ENCODE peak calls at places on chromosomes 4 and X, in six cellular contexts. R is pancreas, E is lower lobe of right lung, G is PC-9, Z is GM23338, S is IMR-90. O is an unnamed sample.

GRCh38 chrX:24646745-24647182 is 383 bp downstream of the PCYT1B start:
- DNase-seq in R (no peak), E (no peak), G (no peak), Z (peak; percentile 70), S (no peak), O (no peak)

GRCh38 chrX:26100421-26100920 is 37.7 kb upstream of the MAGEB18 start:
- DNase-seq in R (no peak), E (no peak), G (no peak), Z (no peak), S (no peak), O (no peak)

GRCh38 chrX:118536687-118537461 is 41.3 kb downstream of the DOCK11 start:
- DNase-seq in R (no peak), E (no peak), G (peak; percentile 8), Z (peak; percentile 65), S (peak; percentile 33), O (peak; percentile 13)

GRCh38 chrX:109350621-109351020 is 131.3 kb downstream of the GUCY2F start:
- DNase-seq in R (no peak), E (no peak), G (no peak), Z (no peak), S (no peak), O (no peak)

GRCh38 chrX:41858161-41858775 is 65.1 kb downstream of the CASK start:
- DNase-seq in R (no peak), E (no peak), G (no peak), Z (peak; percentile 62), S (no peak), O (no peak)

GRCh38 chrX:72663737-72664136 is 50.4 kb downstream of the PHKA1 start:
- DNase-seq in R (no peak), E (no peak), G (no peak), Z (no peak), S (no peak), O (no peak)

GRCh38 chrX:71911023-71911730 is 532 bp downstream of the NHSL2 start:
- DNase-seq in R (peak; percentile 75), E (no peak), G (no peak), Z (peak; percentile 66), S (no peak), O (peak; percentile 18)

GRCh38 chr4:78320353-78320935 is 231.1 kb upstream of the ANXA3 start:
- DNase-seq in R (no peak), E (no peak), G (no peak), Z (no peak), S (no peak), O (no peak)

GRCh38 chrX:148080593-148080992 is 99.5 kb downstream of the FMR1NB start:
- DNase-seq in R (no peak), E (no peak), G (no peak), Z (no peak), S (no peak), O (no peak)

GRCh38 chrX:16743604-16744325 is 24.4 kb downstream of the SYAP1 start:
- DNase-seq in R (no peak), E (no peak), G (peak; percentile 3), Z (no peak), S (peak; percentile 92), O (no peak)

GRCh38 chr4:122783301-122784215 is 43.1 kb upstream of the FGF2 start:
- DNase-seq in R (no peak), E (peak; percentile 55), G (peak; percentile 85), Z (peak; percentile 99), S (peak; percentile 87), O (no peak)

GRCh38 chrX:72107320-72107719 is 24.4 kb downstream of the RTL5 start:
- DNase-seq in R (no peak), E (no peak), G (no peak), Z (peak; percentile 32), S (peak; percentile 41), O (no peak)

GRCh38 chr4:150119492-150119891 is 41.2 kb downstream of the DCLK2 start:
- DNase-seq in R (no peak), E (no peak), G (no peak), Z (peak; percentile 13), S (peak; percentile 57), O (no peak)

GRCh38 chr4:44257461-44257860 is 191.1 kb downstream of the KCTD8 start:
- DNase-seq in R (no peak), E (no peak), G (no peak), Z (peak; percentile 24), S (no peak), O (no peak)

GRCh38 chrX:110201799-110202198 is 116.1 kb downstream of the AMMECR1 start:
- DNase-seq in R (no peak), E (no peak), G (no peak), Z (no peak), S (no peak), O (no peak)

GRCh38 chr4:142778908-142779307 is 67.2 kb downstream of the INPP4B start:
- DNase-seq in R (no peak), E (no peak), G (no peak), Z (no peak), S (peak; percentile 28), O (no peak)

GRCh38 chr4:61572160-61572559 is 372.0 kb downstream of the ADGRL3 start:
- DNase-seq in R (no peak), E (no peak), G (no peak), Z (no peak), S (peak; percentile 19), O (no peak)

GRCh38 chrX:153771261-153771681 is 7.2 kb downstream of the PLXNB3 start:
- DNase-seq in R (no peak), E (no peak), G (no peak), Z (no peak), S (no peak), O (no peak)

GRCh38 chr4:69376450-69376849 is 96.2 kb downstream of the UGT2B28 start:
- DNase-seq in R (no peak), E (no peak), G (no peak), Z (no peak), S (no peak), O (no peak)

GRCh38 chrX:2548731-2549423 is 48.1 kb upstream of the DHRSX start:
- DNase-seq in R (no peak), E (no peak), G (no peak), Z (peak; percentile 61), S (no peak), O (no peak)

GRCh38 chrX:19512961-19513360 is 2.3 kb downstream of the MAP3K15 start:
- DNase-seq in R (no peak), E (no peak), G (no peak), Z (no peak), S (no peak), O (no peak)

GRCh38 chrX:104310084-104310483 is 55.4 kb upstream of the ESX1 start:
- DNase-seq in R (no peak), E (no peak), G (no peak), Z (no peak), S (peak; percentile 47), O (no peak)

GRCh38 chr4:144820115-144820514 is 174.2 kb downstream of the HHIP start:
- DNase-seq in R (no peak), E (no peak), G (no peak), Z (no peak), S (peak; percentile 11), O (no peak)

GRCh38 chr4:78566834-78567501 is 15.4 kb downstream of the ANXA3 start:
- DNase-seq in R (no peak), E (no peak), G (no peak), Z (no peak), S (no peak), O (no peak)

GRCh38 chr4:185840201-185840600 is 28.2 kb upstream of the SORBS2 start:
- DNase-seq in R (no peak), E (no peak), G (no peak), Z (no peak), S (peak; percentile 33), O (no peak)

GRCh38 chr4:183601381-183601780 is 57.6 kb downstream of the RWDD4 start:
- DNase-seq in R (no peak), E (no peak), G (no peak), Z (no peak), S (no peak), O (no peak)

GRCh38 chr4:127048371-127049085 is 584.2 kb upstream of the INTU start:
- DNase-seq in R (no peak), E (no peak), G (no peak), Z (no peak), S (peak; percentile 34), O (no peak)

GRCh38 chr4:183905593-183906485 is 732 bp downstream of the STOX2 start:
- DNase-seq in R (peak; percentile 75), E (peak; percentile 56), G (peak; percentile 15), Z (peak; percentile 98), S (peak; percentile 37), O (no peak)

GRCh38 chrX:103215037-103215767 is at the start of gene BEX4:
- DNase-seq in R (peak; percentile 89), E (peak; percentile 88), G (peak; percentile 49), Z (peak; percentile 87), S (peak; percentile 41), O (peak; percentile 72)

GRCh38 chrX:133151320-133151719 is 54.4 kb upstream of the USP26 start:
- DNase-seq in R (no peak), E (no peak), G (peak; percentile 3), Z (no peak), S (no peak), O (no peak)

GRCh38 chrX:126064901-126065541 is 101.1 kb downstream of the DCAF12L2 start:
- DNase-seq in R (peak; percentile 42), E (peak; percentile 12), G (no peak), Z (no peak), S (no peak), O (no peak)

GRCh38 chr4:14415146-14415545 is 587.1 kb upstream of the CPEB2 start:
- DNase-seq in R (no peak), E (no peak), G (no peak), Z (peak; percentile 58), S (peak; percentile 31), O (no peak)

GRCh38 chr4:140653718-140654515 is 85.2 kb upstream of the UCP1 start:
- DNase-seq in R (no peak), E (no peak), G (no peak), Z (peak; percentile 15), S (peak; percentile 49), O (no peak)

GRCh38 chr4:8577972-8578371 is 2.2 kb upstream of the GPR78 start:
- DNase-seq in R (no peak), E (no peak), G (no peak), Z (no peak), S (no peak), O (no peak)
- H3K27me3 ChIP-seq in R (no peaks in the 10 kb centered on the region), E (peaks cover 43% of the 10 kb centered on the region), G (no peaks in the 10 kb centered on the region), Z (peaks cover 13% of the 10 kb centered on the region), S (peaks cover 59% of the 10 kb centered on the region), O (no peaks in the 10 kb centered on the region)

GRCh38 chr4:152193059-152193458 is 342.8 kb downstream of the FBXW7 start:
- DNase-seq in R (no peak), E (no peak), G (no peak), Z (no peak), S (no peak), O (no peak)
- H3K27me3 ChIP-seq in R (no peaks in the 10 kb centered on the region), E (no peaks in the 10 kb centered on the region), G (no peaks in the 10 kb centered on the region), Z (no peaks in the 10 kb centered on the region), S (peaks cover 6% of the 10 kb centered on the region), O (no peaks in the 10 kb centered on the region)

DNA sequence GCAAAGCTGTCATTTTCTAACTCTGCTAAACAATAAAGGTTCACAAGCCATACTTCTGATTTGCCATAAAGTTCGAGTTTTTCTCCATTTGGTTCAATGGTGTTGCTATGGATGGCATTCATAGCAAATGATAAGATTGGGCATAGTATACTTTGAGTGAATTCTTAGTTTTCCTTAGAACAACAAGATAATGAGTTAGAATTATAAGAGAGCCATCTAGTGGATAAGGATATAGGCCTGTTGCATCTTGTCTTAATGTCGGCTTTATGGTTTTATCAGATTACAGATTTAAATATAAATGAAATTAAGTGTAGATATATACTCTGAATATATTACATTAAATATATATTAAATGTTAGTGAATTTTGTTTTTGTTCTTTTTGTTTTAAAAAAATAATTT is 644.6 kb downstream of the IL1RAPL1 start:
- DNase-seq in R (no peak), E (no peak), G (no peak), Z (peak; percentile 3), S (peak; percentile 6), O (no peak)
- H3K27me3 ChIP-seq in R (no peaks in the 10 kb centered on the region), E (no peaks in the 10 kb centered on the region), G (no peaks in the 10 kb centered on the region), Z (peaks cover 51% of the 10 kb centered on the region), S (no peaks in the 10 kb centered on the region), O (no peaks in the 10 kb centered on the region)

GRCh38 chrX:100408643-100409315 is 1.3 kb downstream of the PCDH19 start:
- DNase-seq in R (peak; percentile 66), E (no peak), G (no peak), Z (peak; percentile 36), S (no peak), O (no peak)
- H3K27me3 ChIP-seq in R (no peaks in the 10 kb centered on the region), E (peaks cover 48% of the 10 kb centered on the region), G (no peaks in the 10 kb centered on the region), Z (peaks cover 91% of the 10 kb centered on the region), S (peaks cover 36% of the 10 kb centered on the region), O (no peaks in the 10 kb centered on the region)